ENCODE peak calls at places on chromosome 1, in eight cellular contexts. D is spleen; J is suprapubic skin; C is CD8-positive, alpha-beta T cell; P is lower leg skin; N is AG09309; S is AG04450; A is aorta. V is an unnamed sample.

GRCh38 chr1:148355976-148356375 is 127.1 kb downstream of the PPIAL4G start:
- DNase-seq in D (no peak), J (no peak), C (no peak), P (no peak), N (no peak), S (no peak), A (no peak), V (no peak)

GRCh38 chr1:219312967-219313366 is 139.3 kb downstream of the LYPLAL1 start:
- DNase-seq in D (no peak), J (no peak), C (no peak), P (no peak), N (no peak), S (no peak), A (no peak), V (no peak)

GRCh38 chr1:228938248-228938891 is 203.1 kb downstream of the RHOU start:
- DNase-seq in D (no peak), J (no peak), C (peak), P (peak), N (no peak), S (no peak), A (peak), V (peak)

GRCh38 chr1:37150986-37151385 is 116.7 kb upstream of the GRIK3 start:
- DNase-seq in D (no peak), J (no peak), C (no peak), P (no peak), N (no peak), S (no peak), A (no peak), V (no peak)

GRCh38 chr1:167797005-167797404 is 75.2 kb downstream of the MPZL1 start:
- DNase-seq in D (no peak), J (peak), C (no peak), P (peak), N (peak), S (peak), A (peak), V (peak)

GRCh38 chr1:5410652-5411051 is 581.6 kb downstream of the NPHP4 start:
- DNase-seq in D (no peak), J (no peak), C (no peak), P (no peak), N (no peak), S (no peak), A (no peak), V (no peak)

GRCh38 chr1:2949966-2950925 is 71.0 kb upstream of the ACTRT2 start:
- DNase-seq in D (peak), J (no peak), C (no peak), P (no peak), N (no peak), S (no peak), A (peak), V (no peak)

GRCh38 chr1:208029381-208030319 is 118.7 kb upstream of the CD34 start:
- DNase-seq in D (no peak), J (no peak), C (no peak), P (no peak), N (no peak), S (peak), A (peak), V (no peak)

GRCh38 chr1:156291226-156292061 is 4.0 kb downstream of the GLMP start:
- DNase-seq in D (peak), J (peak), C (peak), P (peak), N (no peak), S (peak), A (peak), V (no peak)

GRCh38 chr1:67646145-67647035 is 38.6 kb upstream of the GADD45A start:
- DNase-seq in D (no peak), J (no peak), C (no peak), P (no peak), N (peak), S (no peak), A (peak), V (no peak)

GRCh38 chr1:46333300-46334029 is 7.1 kb upstream of the NSUN4 start:
- DNase-seq in D (no peak), J (no peak), C (no peak), P (no peak), N (no peak), S (no peak), A (no peak), V (no peak)

GRCh38 chr1:35345439-35345981 is 77.0 kb downstream of the ZMYM4 start:
- DNase-seq in D (no peak), J (no peak), C (no peak), P (no peak), N (no peak), S (no peak), A (peak), V (no peak)

GRCh38 chr1:55153031-55153430 is 62.1 kb downstream of the USP24 start:
- DNase-seq in D (no peak), J (no peak), C (no peak), P (no peak), N (no peak), S (no peak), A (no peak), V (no peak)

GRCh38 chr1:51344602-51345299 is 14.4 kb upstream of the TTC39A start:
- DNase-seq in D (no peak), J (no peak), C (no peak), P (peak), N (no peak), S (no peak), A (no peak), V (no peak)

GRCh38 chr1:229989591-229990248 is 77.3 kb upstream of the GALNT2 start:
- DNase-seq in D (no peak), J (no peak), C (no peak), P (no peak), N (no peak), S (no peak), A (no peak), V (no peak)

GRCh38 chr1:19333587-19334354 is 21.6 kb downstream of the SLC66A1 start:
- DNase-seq in D (no peak), J (no peak), C (no peak), P (no peak), N (no peak), S (no peak), A (no peak), V (no peak)

GRCh38 chr1:169250022-169250421 is 117.6 kb downstream of the NME7 start:
- DNase-seq in D (no peak), J (no peak), C (no peak), P (no peak), N (no peak), S (no peak), A (no peak), V (no peak)

GRCh38 chr1:165257969-165258459 is 98.5 kb downstream of the LMX1A start:
- DNase-seq in D (no peak), J (peak), C (peak), P (peak), N (peak), S (no peak), A (peak), V (peak)

GRCh38 chr1:20154306-20154831 is 15.2 kb downstream of the PLA2G2F start:
- DNase-seq in D (no peak), J (peak), C (no peak), P (no peak), N (no peak), S (no peak), A (no peak), V (no peak)

GRCh38 chr1:38958967-38959366 is 17.3 kb upstream of the RHBDL2 start:
- DNase-seq in D (no peak), J (no peak), C (no peak), P (no peak), N (no peak), S (no peak), A (no peak), V (no peak)

GRCh38 chr1:13732971-13733667 is 33.1 kb downstream of the PRDM2 start:
- DNase-seq in D (no peak), J (no peak), C (peak), P (no peak), N (no peak), S (no peak), A (no peak), V (peak)

GRCh38 chr1:110606784-110607662 is 865 bp upstream of the KCNA2 start:
- DNase-seq in D (no peak), J (no peak), C (no peak), P (peak), N (no peak), S (no peak), A (no peak), V (no peak)

GRCh38 chr1:219432191-219432606 is 180.7 kb downstream of the ZC3H11B start:
- DNase-seq in D (no peak), J (no peak), C (no peak), P (no peak), N (no peak), S (no peak), A (no peak), V (no peak)

GRCh38 chr1:56911098-56911497 is 54.7 kb downstream of the C8B start:
- DNase-seq in D (no peak), J (no peak), C (no peak), P (no peak), N (no peak), S (no peak), A (no peak), V (no peak)

GRCh38 chr1:182962554-182963115 is 9.7 kb upstream of the SHCBP1L start:
- DNase-seq in D (peak), J (peak), C (peak), P (peak), N (peak), S (peak), A (peak), V (peak)

GRCh38 chr1:109579496-109579895 is 31.1 kb downstream of the GNAI3 start:
- DNase-seq in D (no peak), J (no peak), C (no peak), P (no peak), N (no peak), S (no peak), A (no peak), V (no peak)

GRCh38 chr1:27574871-27575831 is 28.8 kb downstream of the AHDC1 start:
- DNase-seq in D (no peak), J (no peak), C (no peak), P (no peak), N (no peak), S (peak), A (peak), V (no peak)

GRCh38 chr1:22831729-22832413 is 121.2 kb downstream of the EPHB2 start:
- DNase-seq in D (peak), J (no peak), C (no peak), P (no peak), N (peak), S (peak), A (peak), V (no peak)

GRCh38 chr1:241593186-241593585 is 47.0 kb downstream of the CHML start:
- DNase-seq in D (no peak), J (no peak), C (no peak), P (no peak), N (peak), S (no peak), A (no peak), V (no peak)
- H3K4me3 ChIP-seq in D (no peak), J (no peak), C (no peak), P (no peak), N (no peak), S (no peak), A (no peak), V (no peak)

GRCh38 chr1:34126486-34126885 is 38.5 kb downstream of the CSMD2 start:
- DNase-seq in D (no peak), J (no peak), C (no peak), P (no peak), N (no peak), S (no peak), A (no peak), V (no peak)

GRCh38 chr1:34128186-34128889 is 36.7 kb downstream of the CSMD2 start:
- DNase-seq in D (no peak), J (no peak), C (no peak), P (no peak), N (no peak), S (no peak), A (no peak), V (no peak)

GRCh38 chr1:34129630-34130029 is 35.4 kb downstream of the CSMD2 start:
- DNase-seq in D (no peak), J (no peak), C (no peak), P (no peak), N (no peak), S (no peak), A (no peak), V (no peak)

GRCh38 chr1:34125721-34126380 is 39.2 kb downstream of the CSMD2 start:
- DNase-seq in D (no peak), J (no peak), C (no peak), P (no peak), N (no peak), S (no peak), A (no peak), V (no peak)

DNA sequence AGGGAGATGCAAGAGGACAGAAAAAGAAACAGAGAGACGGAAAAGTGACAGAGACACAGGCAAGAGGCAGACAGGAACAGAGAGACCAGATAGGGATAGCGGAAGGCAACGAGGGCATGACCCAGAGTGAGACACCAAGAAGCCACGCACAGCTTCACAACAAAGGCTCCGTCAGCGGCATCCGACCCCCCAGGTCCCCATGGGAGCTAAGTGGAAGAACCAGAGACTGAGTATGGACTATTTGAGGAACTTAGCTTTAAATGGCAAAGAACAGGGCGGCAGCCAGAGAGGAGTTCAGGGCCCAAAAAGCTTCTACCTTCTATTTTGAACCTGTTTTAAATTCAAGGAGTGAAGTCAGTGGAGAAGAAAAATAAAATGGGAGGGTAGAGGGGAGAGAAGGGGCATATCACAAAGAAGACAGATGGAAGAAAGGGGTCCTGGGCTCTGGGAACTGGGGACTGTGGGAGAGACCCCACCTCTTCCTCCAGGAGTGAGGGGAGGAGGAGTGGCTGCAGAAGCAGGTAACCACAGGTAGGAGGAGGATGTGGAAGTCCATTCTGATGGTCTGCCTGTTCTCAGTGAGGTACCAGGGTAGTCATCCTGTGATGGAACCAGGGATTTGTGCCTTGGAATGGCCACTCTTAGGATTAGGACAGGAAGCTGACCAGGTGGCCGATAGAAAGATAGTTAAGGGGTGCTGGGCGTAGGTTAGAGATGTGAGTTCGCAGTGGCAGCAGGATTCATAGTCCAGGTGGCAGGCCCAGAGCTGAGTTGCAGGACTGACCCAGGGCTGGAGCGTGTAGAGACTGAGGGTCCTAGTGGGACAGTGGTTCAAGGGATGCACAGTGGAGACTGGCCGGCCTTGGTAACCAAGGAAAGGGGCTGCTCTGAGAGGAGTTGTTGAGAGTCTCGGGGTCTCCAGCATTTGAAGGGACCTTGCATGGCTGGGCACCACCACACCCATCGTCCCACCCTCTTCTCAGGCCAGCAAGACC is 37.7 kb downstream of the CSMD2 start:
- DNase-seq in D (no peak), J (no peak), C (no peak), P (no peak), N (no peak), S (no peak), A (no peak), V (no peak)
- H3K4me3 ChIP-seq in D (no peak), J (no peak), C (no peak), P (no peak), N (no peak), S (no peak), A (no peak), V (no peak)

DNA sequence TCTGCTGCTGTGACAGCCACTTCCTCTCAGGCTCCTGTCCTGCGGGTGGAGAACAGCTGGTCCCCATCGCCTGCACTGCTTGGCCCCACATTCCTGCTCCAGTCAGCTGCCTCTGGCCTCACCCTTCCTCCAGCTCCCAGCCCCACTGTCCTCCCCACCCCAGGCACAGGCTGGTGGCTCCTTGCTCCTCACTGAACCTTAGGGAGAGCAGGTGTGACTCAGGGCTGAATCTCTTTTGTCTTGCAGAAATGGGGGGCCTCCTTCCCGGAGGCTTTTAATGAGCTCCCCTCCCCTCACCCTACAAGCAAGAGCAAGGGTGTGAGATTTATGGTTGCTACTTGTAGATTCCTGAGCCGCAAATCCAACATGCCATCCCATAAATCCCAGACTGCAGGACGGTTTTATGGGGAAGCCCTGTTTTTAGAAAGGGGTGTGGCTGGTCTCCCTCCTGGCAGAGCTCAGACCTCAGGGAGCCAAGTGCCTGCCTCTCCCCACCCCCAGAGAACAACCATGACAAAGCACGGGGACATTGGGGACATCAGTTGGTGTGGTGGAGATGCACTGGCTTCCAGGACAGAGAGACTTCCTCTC is 15.2 kb downstream of the CDK18 start:
- DNase-seq in D (no peak), J (no peak), C (no peak), P (no peak), N (no peak), S (no peak), A (no peak), V (no peak)
- H3K4me3 ChIP-seq in D (no peak), J (no peak), C (no peak), P (no peak), N (no peak), S (no peak), A (no peak), V (no peak)

GRCh38 chr1:152108899-152109222 is 6.4 kb downstream of the TCHH start:
- DNase-seq in D (no peak), J (no peak), C (no peak), P (no peak), N (no peak), S (no peak), A (peak), V (no peak)

GRCh38 chr1:152107984-152108898 is 7.0 kb downstream of the TCHH start:
- DNase-seq in D (no peak), J (no peak), C (no peak), P (no peak), N (peak), S (no peak), A (peak), V (no peak)

GRCh38 chr1:152110365-152110859 is 4.8 kb downstream of the TCHH start:
- DNase-seq in D (peak), J (no peak), C (no peak), P (no peak), N (peak), S (no peak), A (peak), V (no peak)

GRCh38 chr1:152109998-152110294 is 5.3 kb downstream of the TCHH start:
- DNase-seq in D (no peak), J (no peak), C (no peak), P (no peak), N (no peak), S (no peak), A (no peak), V (no peak)

DNA sequence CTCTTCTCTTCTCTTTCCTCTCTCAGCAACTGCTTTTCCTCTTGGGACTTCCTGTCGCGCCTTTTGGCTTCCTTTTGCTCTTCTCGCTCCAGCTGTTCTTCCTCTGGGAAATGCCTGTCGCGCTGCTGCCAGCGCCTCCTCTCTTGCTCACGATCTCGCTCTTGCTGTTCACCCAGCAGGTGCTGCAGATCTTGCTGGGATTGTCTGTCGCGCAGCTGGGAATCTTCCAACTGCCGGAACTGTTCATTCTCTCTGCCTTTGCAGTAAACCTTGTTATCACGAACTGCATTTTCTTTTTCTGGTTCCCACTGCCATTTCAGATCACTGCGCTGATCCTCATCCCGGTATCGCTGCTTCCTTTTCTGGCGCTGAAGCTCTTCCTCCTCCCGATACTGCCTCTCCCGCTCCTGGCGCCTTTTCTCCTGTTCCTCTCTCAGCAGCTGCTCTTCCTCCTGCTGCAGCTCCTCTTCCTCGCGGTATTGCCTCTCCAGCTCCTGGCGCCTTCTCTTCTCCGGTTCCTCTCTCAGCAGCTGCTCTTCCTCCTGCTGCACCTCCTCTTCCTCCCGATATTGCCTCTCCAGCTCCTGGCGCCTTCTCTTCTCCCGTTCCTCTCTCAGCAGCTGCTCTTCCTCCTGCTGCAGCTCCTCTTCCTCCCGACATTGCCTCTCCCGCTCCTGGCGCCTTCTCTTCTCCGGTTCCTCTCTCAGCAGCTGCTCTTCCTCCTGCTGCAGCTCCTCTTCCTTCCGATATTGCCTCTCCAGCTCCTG is 5.8 kb downstream of the TCHH start:
- DNase-seq in D (no peak), J (no peak), C (no peak), P (no peak), N (no peak), S (no peak), A (no peak), V (no peak)
- H3K4me3 ChIP-seq in D (peak), J (peak), C (peak), P (peak), N (peak), S (peak), A (no peak), V (no peak)

DNA sequence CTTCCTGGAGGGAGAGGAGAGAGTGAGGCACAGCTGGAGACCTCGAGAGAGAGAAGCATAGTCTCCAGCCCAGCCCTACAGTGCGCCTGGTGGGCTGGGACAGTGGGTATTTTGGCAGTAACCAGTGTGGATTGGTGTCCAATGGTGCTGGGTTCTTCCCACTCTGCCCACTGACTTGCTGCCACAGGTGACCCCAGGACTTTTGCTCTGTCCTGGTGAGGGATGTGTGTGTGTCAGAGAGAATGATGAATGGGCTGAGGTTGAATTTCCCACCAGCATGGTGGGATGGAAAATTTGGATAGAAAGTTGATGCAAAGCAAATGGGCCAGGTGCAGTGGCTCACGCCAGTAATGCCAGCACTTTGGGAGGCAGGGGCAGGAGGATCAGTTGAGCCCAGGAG is 26.3 kb downstream of the SERINC2 start:
- DNase-seq in D (no peak), J (no peak), C (no peak), P (peak), N (no peak), S (no peak), A (no peak), V (no peak)
- H3K4me3 ChIP-seq in D (no peak), J (no peak), C (no peak), P (no peak), N (no peak), S (no peak), A (no peak), V (no peak)

GRCh38 chr1:202012544-202013478 is 2.4 kb downstream of the ELF3 start:
- DNase-seq in D (no peak), J (no peak), C (no peak), P (no peak), N (no peak), S (no peak), A (no peak), V (no peak)
- H3K4me3 ChIP-seq in D (no peak), J (peak), C (no peak), P (no peak), N (no peak), S (no peak), A (no peak), V (no peak)